ENCODE peak calls at places on chromosome 10, in five cellular contexts. One of them, this sample, is unnamed.
A peak's percentile ranks its signal among the peaks of the same experiment; 100 is the strongest.

GRCh38 chr10:88687853-88688467 is 18.1 kb upstream of the LIPK start:
- DNase-seq in lower lobe of right lung: no peak
- DNase-seq in transverse colon: no peak
- DNase-seq in GM23248: peak; percentile 54
- DNase-seq in SJSA1: no peak
- DNase-seq in this sample: peak; percentile 24

GRCh38 chr10:35025916-35026315 is 64.2 kb downstream of the CUL2 start:
- DNase-seq in lower lobe of right lung: no peak
- DNase-seq in transverse colon: no peak
- DNase-seq in GM23248: peak; percentile 89
- DNase-seq in SJSA1: no peak
- DNase-seq in this sample: no peak

GRCh38 chr10:62093863-62094291 is 174.8 kb downstream of the RTKN2 start:
- DNase-seq in lower lobe of right lung: no peak
- DNase-seq in transverse colon: no peak
- DNase-seq in GM23248: peak; percentile 69
- DNase-seq in SJSA1: peak; percentile 75
- DNase-seq in this sample: peak; percentile 73

GRCh38 chr10:4243651-4244050 is 458.6 kb upstream of the KLF6 start:
- DNase-seq in lower lobe of right lung: no peak
- DNase-seq in transverse colon: no peak
- DNase-seq in GM23248: peak; percentile 98
- DNase-seq in SJSA1: peak; percentile 82
- DNase-seq in this sample: peak; percentile 15

GRCh38 chr10:121411006-121411405 is 187.2 kb downstream of the FGFR2 start:
- DNase-seq in lower lobe of right lung: no peak
- DNase-seq in transverse colon: no peak
- DNase-seq in GM23248: no peak
- DNase-seq in SJSA1: no peak
- DNase-seq in this sample: peak; percentile 34

GRCh38 chr10:8473205-8473604 is 418.7 kb downstream of the GATA3 start:
- DNase-seq in lower lobe of right lung: no peak
- DNase-seq in transverse colon: no peak
- DNase-seq in GM23248: no peak
- DNase-seq in SJSA1: no peak
- DNase-seq in this sample: no peak

GRCh38 chr10:77667426-77668324 is 30.1 kb upstream of the KCNMA1 start:
- DNase-seq in lower lobe of right lung: no peak
- DNase-seq in transverse colon: no peak
- DNase-seq in GM23248: peak; percentile 8
- DNase-seq in SJSA1: no peak
- DNase-seq in this sample: peak; percentile 14

GRCh38 chr10:63703740-63704345 is 182.6 kb downstream of the REEP3 start:
- DNase-seq in lower lobe of right lung: no peak
- DNase-seq in transverse colon: no peak
- DNase-seq in GM23248: no peak
- DNase-seq in SJSA1: no peak
- DNase-seq in this sample: no peak

GRCh38 chr10:18261660-18262292 is 121.6 kb downstream of the CACNB2 start:
- DNase-seq in lower lobe of right lung: no peak
- DNase-seq in transverse colon: no peak
- DNase-seq in GM23248: peak; percentile 35
- DNase-seq in SJSA1: no peak
- DNase-seq in this sample: no peak

GRCh38 chr10:47050618-47051455 is 139.6 kb downstream of the PTPN20 start:
- DNase-seq in lower lobe of right lung: no peak
- DNase-seq in transverse colon: no peak
- DNase-seq in GM23248: no peak
- DNase-seq in SJSA1: no peak
- DNase-seq in this sample: no peak

GRCh38 chr10:29839826-29840515 is 205.2 kb upstream of the SVIL start:
- DNase-seq in lower lobe of right lung: peak; percentile 70
- DNase-seq in transverse colon: no peak
- DNase-seq in GM23248: no peak
- DNase-seq in SJSA1: no peak
- DNase-seq in this sample: no peak

GRCh38 chr10:86721232-86721631 is 35.2 kb upstream of the BMPR1A start:
- DNase-seq in lower lobe of right lung: no peak
- DNase-seq in transverse colon: no peak
- DNase-seq in GM23248: no peak
- DNase-seq in SJSA1: no peak
- DNase-seq in this sample: no peak

GRCh38 chr10:70634011-70634410 is 31.5 kb upstream of the PRF1 start:
- DNase-seq in lower lobe of right lung: no peak
- DNase-seq in transverse colon: no peak
- DNase-seq in GM23248: peak; percentile 35
- DNase-seq in SJSA1: no peak
- DNase-seq in this sample: no peak

GRCh38 chr10:31761156-31761555 is 167.5 kb downstream of the ARHGAP12 start:
- DNase-seq in lower lobe of right lung: no peak
- DNase-seq in transverse colon: no peak
- DNase-seq in GM23248: peak; percentile 83
- DNase-seq in SJSA1: no peak
- DNase-seq in this sample: no peak

GRCh38 chr10:17633353-17633752 is 10.6 kb upstream of the STAM start:
- DNase-seq in lower lobe of right lung: no peak
- DNase-seq in transverse colon: no peak
- DNase-seq in GM23248: no peak
- DNase-seq in SJSA1: no peak
- DNase-seq in this sample: no peak

GRCh38 chr10:77601488-77601887 is 36.1 kb downstream of the KCNMA1 start:
- DNase-seq in lower lobe of right lung: no peak
- DNase-seq in transverse colon: peak; percentile 26
- DNase-seq in GM23248: peak; percentile 46
- DNase-seq in SJSA1: no peak
- DNase-seq in this sample: no peak

GRCh38 chr10:97889461-97890265 is 40.0 kb downstream of the GOLGA7B start:
- DNase-seq in lower lobe of right lung: peak; percentile 79
- DNase-seq in transverse colon: no peak
- DNase-seq in GM23248: peak; percentile 24
- DNase-seq in SJSA1: peak; percentile 91
- DNase-seq in this sample: peak; percentile 60

GRCh38 chr10:90977855-90978486 is 57.1 kb upstream of the ANKRD1 start:
- DNase-seq in lower lobe of right lung: no peak
- DNase-seq in transverse colon: no peak
- DNase-seq in GM23248: no peak
- DNase-seq in SJSA1: peak; percentile 4
- DNase-seq in this sample: no peak
- H3K27ac ChIP-seq in lower lobe of right lung: no peak overlapping the region
- H3K27ac ChIP-seq in transverse colon: no peak overlapping the region
- H3K27ac ChIP-seq in GM23248: no peak overlapping the region
- H3K27ac ChIP-seq in SJSA1: no peak overlapping the region
- H3K27ac ChIP-seq in this sample: no peak overlapping the region

GRCh38 chr10:49112098-49112497 is 3.2 kb downstream of the VSTM4 start:
- DNase-seq in lower lobe of right lung: no peak
- DNase-seq in transverse colon: no peak
- DNase-seq in GM23248: no peak
- DNase-seq in SJSA1: no peak
- DNase-seq in this sample: no peak

GRCh38 chr10:49112851-49113250 is 2.5 kb downstream of the VSTM4 start:
- DNase-seq in lower lobe of right lung: no peak
- DNase-seq in transverse colon: no peak
- DNase-seq in GM23248: no peak
- DNase-seq in SJSA1: no peak
- DNase-seq in this sample: no peak

GRCh38 chr10:49115015-49115795 is at the start of gene VSTM4:
- DNase-seq in lower lobe of right lung: no peak
- DNase-seq in transverse colon: no peak
- DNase-seq in GM23248: peak; percentile 78
- DNase-seq in SJSA1: peak; percentile 61
- DNase-seq in this sample: peak; percentile 55

GRCh38 chr10:49114718-49115014 is 656 bp downstream of the VSTM4 start:
- DNase-seq in lower lobe of right lung: no peak
- DNase-seq in transverse colon: no peak
- DNase-seq in GM23248: no peak
- DNase-seq in SJSA1: no peak
- DNase-seq in this sample: no peak

GRCh38 chr10:49113741-49114141 is 1.6 kb downstream of the VSTM4 start:
- DNase-seq in lower lobe of right lung: no peak
- DNase-seq in transverse colon: no peak
- DNase-seq in GM23248: peak; percentile 84
- DNase-seq in SJSA1: no peak
- DNase-seq in this sample: no peak
- H3K4me3 ChIP-seq in lower lobe of right lung: peak overlapping the region; percentile 65
- H3K4me3 ChIP-seq in transverse colon: no peak overlapping the region
- H3K4me3 ChIP-seq in GM23248: peak overlapping the region; percentile 81
- H3K4me3 ChIP-seq in SJSA1: no peak overlapping the region
- H3K4me3 ChIP-seq in this sample: no peak overlapping the region

GRCh38 chr10:123227706-123228105 is 73.5 kb downstream of the BUB3 start:
- DNase-seq in lower lobe of right lung: no peak
- DNase-seq in transverse colon: no peak
- DNase-seq in GM23248: no peak
- DNase-seq in SJSA1: no peak
- DNase-seq in this sample: no peak

GRCh38 chr10:123221418-123221817 is 67.2 kb downstream of the BUB3 start:
- DNase-seq in lower lobe of right lung: no peak
- DNase-seq in transverse colon: no peak
- DNase-seq in GM23248: no peak
- DNase-seq in SJSA1: no peak
- DNase-seq in this sample: no peak

DNA sequence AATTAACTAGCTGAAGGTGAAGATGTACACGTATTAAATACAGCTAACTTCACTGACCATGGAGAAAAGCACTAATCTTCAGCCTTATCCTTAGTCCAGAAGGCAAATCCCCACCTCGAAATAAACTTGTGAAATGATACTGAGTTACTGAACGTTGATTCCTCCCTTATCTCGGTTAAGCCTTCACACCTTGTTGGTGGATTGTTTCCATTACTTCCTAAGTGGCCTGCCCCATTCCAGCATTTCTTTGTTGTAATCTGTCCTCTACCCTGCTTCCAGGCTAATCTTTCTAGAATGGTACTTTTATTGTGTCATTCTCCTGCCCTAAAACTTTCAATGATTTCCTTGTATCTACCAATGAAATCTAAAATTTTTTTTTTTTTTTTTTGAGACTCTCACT is 68.6 kb downstream of the BUB3 start:
- DNase-seq in lower lobe of right lung: no peak
- DNase-seq in transverse colon: no peak
- DNase-seq in GM23248: no peak
- DNase-seq in SJSA1: no peak
- DNase-seq in this sample: no peak
- H3K9me3 ChIP-seq in lower lobe of right lung: no peaks in the 10 kb centered on the region
- H3K9me3 ChIP-seq in transverse colon: no peaks in the 10 kb centered on the region
- H3K9me3 ChIP-seq in GM23248: no peaks in the 10 kb centered on the region
- H3K9me3 ChIP-seq in SJSA1: no peaks in the 10 kb centered on the region
- H3K9me3 ChIP-seq in this sample: no peaks in the 10 kb centered on the region

DNA sequence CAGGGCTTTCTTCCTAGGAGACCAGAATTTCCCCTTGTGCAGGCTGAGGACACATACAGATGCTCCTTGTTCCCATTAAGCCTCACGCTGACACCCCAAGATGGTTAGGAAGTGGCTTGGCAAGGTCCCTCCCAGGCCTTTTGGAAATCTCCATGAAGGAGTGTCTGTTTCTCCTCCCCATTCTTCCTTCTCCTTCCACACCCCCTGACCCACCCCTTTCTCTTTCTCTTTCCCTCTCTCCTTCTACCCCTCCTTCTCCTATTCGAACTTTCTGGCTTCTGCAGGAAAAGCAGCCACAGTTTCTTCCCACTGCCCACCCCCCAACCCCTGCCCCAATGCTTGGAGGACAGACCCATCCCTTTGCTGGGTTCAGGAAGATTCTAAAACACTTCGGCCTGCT is 80.6 kb downstream of the PPP1R3C start:
- DNase-seq in lower lobe of right lung: no peak
- DNase-seq in transverse colon: no peak
- DNase-seq in GM23248: no peak
- DNase-seq in SJSA1: no peak
- DNase-seq in this sample: no peak
- H3K27ac ChIP-seq in lower lobe of right lung: no peak overlapping the region
- H3K27ac ChIP-seq in transverse colon: no peak overlapping the region
- H3K27ac ChIP-seq in GM23248: no peak overlapping the region
- H3K27ac ChIP-seq in SJSA1: no peak overlapping the region
- H3K27ac ChIP-seq in this sample: no peak overlapping the region

GRCh38 chr10:126668505-126668904 is 2.0 kb downstream of the C10orf90 start:
- DNase-seq in lower lobe of right lung: no peak
- DNase-seq in transverse colon: no peak
- DNase-seq in GM23248: no peak
- DNase-seq in SJSA1: no peak
- DNase-seq in this sample: no peak

GRCh38 chr10:126670886-126671285 is 393 bp upstream of the C10orf90 start:
- DNase-seq in lower lobe of right lung: no peak
- DNase-seq in transverse colon: no peak
- DNase-seq in GM23248: no peak
- DNase-seq in SJSA1: no peak
- DNase-seq in this sample: peak; percentile 24

GRCh38 chr10:126669188-126669587 is 1.3 kb downstream of the C10orf90 start:
- DNase-seq in lower lobe of right lung: no peak
- DNase-seq in transverse colon: no peak
- DNase-seq in GM23248: no peak
- DNase-seq in SJSA1: no peak
- DNase-seq in this sample: no peak

GRCh38 chr10:126671402-126671975 is 996 bp upstream of the C10orf90 start:
- DNase-seq in lower lobe of right lung: no peak
- DNase-seq in transverse colon: no peak
- DNase-seq in GM23248: no peak
- DNase-seq in SJSA1: no peak
- DNase-seq in this sample: no peak

GRCh38 chr10:126670056-126670743 is at the start of gene C10orf90:
- DNase-seq in lower lobe of right lung: no peak
- DNase-seq in transverse colon: no peak
- DNase-seq in GM23248: no peak
- DNase-seq in SJSA1: no peak
- DNase-seq in this sample: no peak
- H3K4me3 ChIP-seq in lower lobe of right lung: no peak within 1 kb of the TSS
- H3K4me3 ChIP-seq in transverse colon: no peak within 1 kb of the TSS
- H3K4me3 ChIP-seq in GM23248: no peak within 1 kb of the TSS
- H3K4me3 ChIP-seq in SJSA1: no peak within 1 kb of the TSS
- H3K4me3 ChIP-seq in this sample: no peak within 1 kb of the TSS

GRCh38 chr10:131243076-131243475 is 68.4 kb downstream of the TCERG1L start:
- DNase-seq in lower lobe of right lung: no peak
- DNase-seq in transverse colon: no peak
- DNase-seq in GM23248: no peak
- DNase-seq in SJSA1: no peak
- DNase-seq in this sample: no peak
- H3K9me3 ChIP-seq in lower lobe of right lung: no peaks in the 10 kb centered on the region
- H3K9me3 ChIP-seq in transverse colon: no peaks in the 10 kb centered on the region
- H3K9me3 ChIP-seq in GM23248: no peaks in the 10 kb centered on the region
- H3K9me3 ChIP-seq in SJSA1: peaks cover 14% of the 10 kb centered on the region
- H3K9me3 ChIP-seq in this sample: no peaks in the 10 kb centered on the region

DNA sequence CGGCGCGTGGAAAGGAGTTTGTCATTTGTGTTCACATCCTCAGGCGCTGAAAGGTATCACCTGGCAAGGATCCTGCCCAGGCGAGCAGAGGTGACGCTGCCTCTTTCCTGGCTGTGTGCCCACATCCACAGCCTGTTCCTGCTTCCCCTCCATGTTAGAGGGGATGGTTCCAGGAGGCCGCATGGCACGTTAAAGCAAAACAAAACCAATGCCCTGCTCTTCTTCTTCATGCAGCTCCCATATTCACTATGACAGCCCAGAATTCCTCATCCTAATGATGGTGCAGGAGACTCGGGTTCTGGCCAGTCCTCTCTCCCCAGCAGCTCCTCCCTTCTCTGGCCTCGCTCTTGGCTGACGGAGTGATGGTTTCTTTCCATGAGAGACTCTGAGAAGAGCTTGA is 678.5 kb upstream of the ANKRD30A start:
- DNase-seq in lower lobe of right lung: no peak
- DNase-seq in transverse colon: no peak
- DNase-seq in GM23248: no peak
- DNase-seq in SJSA1: no peak
- DNase-seq in this sample: no peak
- H3K27ac ChIP-seq in lower lobe of right lung: no peak overlapping the region
- H3K27ac ChIP-seq in transverse colon: no peak overlapping the region
- H3K27ac ChIP-seq in GM23248: no peak overlapping the region
- H3K27ac ChIP-seq in SJSA1: no peak overlapping the region
- H3K27ac ChIP-seq in this sample: no peak overlapping the region

This sample was measured in SJCRH30.